ENCODE peak calls at places on chromosomes 16 and 17, in seven cellular contexts. C is non-pigmented ciliary epithelial cell; H is activated T-helper 2 cell treated with anti-CD3 and anti-CD28 coated beads, Interferon-gamma antibody, Interleukin-2, Interleukin-4, amounts not matched to agents 10 μg/mL and 5 μg/mL and 100 μg/mL, durations not matched to agents 14 hours and 24 hours and 36 hours; V is cardiac fibroblast; I is hepatocyte; Z is kidney tubule cell; T is NCI-H146. A is an unnamed sample.

GRCh38 chr16:11610580-11610979 is 23.9 kb upstream of the LITAF start:
- DNase-seq in H (no peak), I (no peak), V (no peak), C (no peak), Z (no peak), T (no peak), A (no peak)

GRCh38 chr17:8012996-8013640 is 10.7 kb downstream of the GUCY2D start:
- DNase-seq in V (no peak), Z (no peak), H (no peak), T (no peak), C (no peak), I (no peak), A (no peak)

GRCh38 chr16:86663691-86664517 is 85.6 kb downstream of the FOXL1 start:
- DNase-seq in T (no peak), V (peak), Z (no peak), C (no peak), H (no peak), I (no peak), A (no peak)

GRCh38 chr16:47732122-47732805 is 271.1 kb downstream of the PHKB start:
- DNase-seq in T (no peak), C (peak), Z (peak), V (peak), H (no peak), I (no peak), A (no peak)

GRCh38 chr16:87723224-87723619 is 42.6 kb downstream of the KLHDC4 start:
- DNase-seq in T (peak), C (peak), I (peak), Z (peak), V (peak), H (no peak), A (peak)

GRCh38 chr17:77585142-77585860 is 373.2 kb upstream of the TNRC6C start:
- DNase-seq in H (no peak), Z (no peak), T (no peak), C (no peak), V (no peak), I (no peak), A (no peak)

GRCh38 chr16:12089492-12090161 is 113.1 kb downstream of the SNX29 start:
- DNase-seq in V (peak), Z (peak), T (no peak), C (no peak), H (no peak), I (peak), A (no peak)

GRCh38 chr17:81513669-81514484 is 1.3 kb upstream of the ACTG1 start:
- DNase-seq in V (peak), C (no peak), T (peak), Z (peak), H (peak), I (peak), A (peak)

GRCh38 chr17:64057701-64058263 is 37.3 kb upstream of the ICAM2 start:
- DNase-seq in Z (no peak), I (no peak), V (no peak), H (no peak), T (peak), C (no peak), A (no peak)

GRCh38 chr16:88783391-88784073 is 1.5 kb downstream of the PIEZO1 start:
- DNase-seq in C (no peak), Z (peak), V (peak), I (no peak), T (no peak), H (no peak), A (no peak)

GRCh38 chr16:86935323-86935669 is 356.9 kb downstream of the FOXL1 start:
- DNase-seq in H (no peak), T (no peak), Z (no peak), I (no peak), C (no peak), V (no peak), A (peak)

GRCh38 chr16:88924834-88925539 is 52.0 kb downstream of the CBFA2T3 start:
- DNase-seq in I (peak), T (peak), C (peak), V (peak), Z (peak), H (no peak), A (no peak)

GRCh38 chr16:88298882-88299745 is 83.6 kb upstream of the ZNF469 start:
- DNase-seq in V (peak), C (no peak), H (no peak), Z (peak), I (no peak), T (no peak), A (no peak)

A was measured in caudate nucleus.